ENCODE peak calls at places on chromosomes 3 and 15, in ten cellular contexts. Y is D341Med; Q is PC-3; J is effector memory CD4-positive, alpha-beta T cell; F is substantia nigra; U is natural killer cell treated with Interleukin-12 subunit alpha and Interleukin-12 subunit beta and Interleukin-15 and Interleukin-18, amount 100 ng/mL, for 72 hours; M is neural progenitor cell; K is erythroblast; V is activated CD4-positive, alpha-beta memory T cell treated with anti-CD3 and anti-CD28 coated beads, Interleukin-2, amount 10 ng/mL, durations not matched to agents 7 days and 5 days; L is ACHN. B is an unnamed sample.

GRCh38 chr3:22189616-22190015 is 438.6 kb upstream of the ZNF385D start:
- DNase-seq in J (no peak), K (no peak), V (no peak), F (no peak), L (no peak), Y (no peak), Q (no peak), U (no peak), M (no peak), B (no peak)

GRCh38 chr15:27042646-27043045 is 71.7 kb downstream of the GABRG3 start:
- DNase-seq in J (no peak), F (no peak), U (no peak), Q (no peak), K (no peak), M (no peak), L (no peak), V (no peak), Y (no peak), B (no peak)

GRCh38 chr15:59492389-59493377 is 54.7 kb downstream of the FAM81A start:
- DNase-seq in F (peak), U (no peak), V (peak), M (peak), Q (peak), K (peak), J (peak), L (peak), Y (peak), B (peak)

GRCh38 chr15:100373942-100374341 is 32.2 kb upstream of the ADAMTS17 start:
- DNase-seq in F (no peak), J (no peak), M (no peak), U (no peak), K (no peak), L (peak), Y (no peak), Q (no peak), V (no peak), B (peak)

GRCh38 chr3:192130534-192131132 is 596.7 kb downstream of the FGF12 start:
- DNase-seq in M (peak), Y (peak), K (peak), F (peak), V (no peak), Q (peak), U (no peak), J (no peak), L (peak), B (peak)

GRCh38 chr3:11532865-11533490 is 110.7 kb downstream of the VGLL4 start:
- DNase-seq in Y (no peak), F (no peak), J (no peak), Q (no peak), U (no peak), V (no peak), K (no peak), M (no peak), L (no peak), B (no peak)

GRCh38 chr3:36907911-36908646 is 36.8 kb downstream of the TRANK1 start:
- DNase-seq in V (peak), Q (peak), M (no peak), U (peak), J (peak), L (peak), Y (no peak), F (no peak), K (peak), B (peak)

GRCh38 chr3:174342941-174343431 is 516.1 kb upstream of the NAALADL2 start:
- DNase-seq in Q (no peak), F (no peak), K (no peak), L (no peak), V (no peak), Y (no peak), M (no peak), U (no peak), J (no peak), B (no peak)

GRCh38 chr15:66864871-66865281 is 162.8 kb downstream of the SMAD6 start:
- DNase-seq in Y (peak), U (no peak), V (no peak), M (no peak), F (no peak), K (no peak), J (no peak), Q (no peak), L (no peak), B (no peak)

GRCh38 chr15:48935236-48935635 is 28.5 kb downstream of the SHC4 start:
- DNase-seq in Q (no peak), L (no peak), Y (no peak), J (no peak), U (no peak), K (no peak), V (no peak), F (no peak), M (no peak), B (no peak)

GRCh38 chr15:78175333-78175732 is 26.2 kb downstream of the IDH3A start:
- DNase-seq in Y (no peak), L (no peak), V (no peak), K (no peak), Q (no peak), M (no peak), U (no peak), F (no peak), J (no peak), B (no peak)

GRCh38 chr3:97579365-97579764 is 185.2 kb upstream of the ARL6 start:
- DNase-seq in F (no peak), K (no peak), Q (peak), V (no peak), M (no peak), J (no peak), U (no peak), Y (no peak), L (peak), B (no peak)

GRCh38 chr3:83770664-83771402 is 1188.0 kb upstream of the CADM2 start:
- DNase-seq in M (no peak), Q (no peak), U (no peak), F (no peak), L (no peak), J (no peak), Y (no peak), V (no peak), K (no peak), B (no peak)

GRCh38 chr3:30473374-30474051 is 132.9 kb upstream of the TGFBR2 start:
- DNase-seq in M (no peak), J (no peak), L (no peak), U (no peak), Y (no peak), K (no peak), Q (peak), V (no peak), F (no peak), B (no peak)

GRCh38 chr15:22895465-22896190 is 57.2 kb downstream of the NIPA2 start:
- DNase-seq in V (peak), U (no peak), M (no peak), Y (peak), F (no peak), K (peak), L (peak), Q (peak), J (no peak), B (no peak)

GRCh38 chr3:48413086-48413485 is 16.8 kb downstream of the PLXNB1 start:
- DNase-seq in Q (no peak), V (no peak), J (no peak), F (no peak), U (no peak), M (no peak), L (no peak), K (no peak), Y (no peak), B (no peak)

GRCh38 chr15:25790003-25790660 is 73.0 kb downstream of the ATP10A start:
- DNase-seq in K (no peak), J (no peak), F (no peak), Y (no peak), M (no peak), U (no peak), L (no peak), Q (peak), V (peak), B (peak)

GRCh38 chr3:136161516-136161915 is 34.6 kb downstream of the MSL2 start:
- DNase-seq in M (no peak), Q (no peak), L (no peak), F (no peak), J (no peak), Y (no peak), V (no peak), K (no peak), U (no peak), B (no peak)

GRCh38 chr3:150268426-150269321 is 139.4 kb upstream of the TSC22D2 start:
- DNase-seq in F (no peak), J (no peak), Q (peak), Y (no peak), U (no peak), L (no peak), M (no peak), V (no peak), K (no peak), B (no peak)

GRCh38 chr3:183527421-183527979 is 28.0 kb downstream of the KLHL6 start:
- DNase-seq in Q (no peak), J (no peak), V (peak), K (no peak), Y (no peak), U (no peak), F (no peak), L (no peak), M (no peak), B (no peak)

GRCh38 chr3:177194319-177194718 is 3.0 kb downstream of the TBL1XR1 start:
- DNase-seq in J (no peak), Y (no peak), F (no peak), V (no peak), K (no peak), M (no peak), L (no peak), Q (no peak), U (no peak), B (no peak)

GRCh38 chr3:128395046-128395445 is 71.6 kb downstream of the DNAJB8 start:
- DNase-seq in K (no peak), V (no peak), M (no peak), J (no peak), L (no peak), Q (no peak), F (no peak), U (no peak), Y (no peak), B (no peak)

GRCh38 chr3:5078151-5078550 is 43.9 kb upstream of the ARL8B start:
- DNase-seq in L (no peak), Q (peak), F (no peak), K (no peak), Y (peak), U (no peak), J (no peak), M (no peak), V (no peak), B (no peak)

GRCh38 chr3:177211503-177212277 is 14.4 kb upstream of the TBL1XR1 start:
- DNase-seq in J (no peak), Y (no peak), K (peak), Q (peak), M (no peak), V (no peak), L (no peak), U (no peak), F (no peak), B (no peak)

GRCh38 chr15:71294636-71295241 is 179.5 kb downstream of the THSD4 start:
- DNase-seq in Y (no peak), K (no peak), L (peak), V (no peak), F (no peak), M (no peak), Q (peak), U (no peak), J (no peak), B (no peak)

GRCh38 chr3:69660631-69661030 is 78.6 kb upstream of the MITF start:
- DNase-seq in J (no peak), M (no peak), F (no peak), L (no peak), Q (no peak), U (no peak), V (no peak), Y (no peak), K (no peak), B (no peak)

GRCh38 chr3:111610612-111611054 is 15.5 kb upstream of the ZBED2 start:
- DNase-seq in J (peak), Q (no peak), K (no peak), Y (no peak), V (no peak), F (no peak), U (no peak), L (no peak), M (no peak), B (no peak)

GRCh38 chr15:40430271-40430805 is 10.4 kb upstream of the BAHD1 start:
- DNase-seq in K (peak), U (no peak), F (no peak), Y (peak), Q (peak), V (no peak), L (peak), J (no peak), M (no peak), B (peak)

GRCh38 chr3:127068111-127068810 is 85.3 kb downstream of the PLXNA1 start:
- DNase-seq in Q (no peak), V (no peak), Y (no peak), L (no peak), F (no peak), J (no peak), U (peak), K (no peak), M (no peak), B (no peak)

GRCh38 chr3:136366289-136366688 is 116.1 kb downstream of the PCCB start:
- DNase-seq in Y (no peak), L (no peak), U (no peak), V (no peak), K (peak), Q (no peak), M (no peak), F (no peak), J (no peak), B (no peak)

GRCh38 chr15:77623008-77623877 is 9.5 kb downstream of the LINGO1 start:
- DNase-seq in Y (no peak), K (no peak), U (no peak), Q (no peak), L (no peak), V (no peak), F (no peak), J (no peak), M (no peak), B (peak)

GRCh38 chr15:58287891-58288290 is 143.9 kb upstream of the LIPC start:
- DNase-seq in Q (no peak), V (no peak), U (no peak), L (no peak), M (no peak), Y (no peak), F (no peak), K (no peak), J (no peak), B (no peak)

GRCh38 chr15:77111813-77112212 is 40.9 kb upstream of the TSPAN3 start:
- DNase-seq in U (no peak), V (no peak), Q (no peak), M (no peak), F (no peak), Y (no peak), J (no peak), K (no peak), L (no peak), B (no peak)

GRCh38 chr3:150535204-150535603 is 11.1 kb downstream of the SERP1 start:
- DNase-seq in U (no peak), V (no peak), Y (no peak), Q (no peak), L (no peak), M (no peak), J (no peak), K (no peak), F (no peak), B (no peak)

GRCh38 chr3:119311191-119311925 is 17.2 kb downstream of the ARHGAP31 start:
- DNase-seq in F (no peak), J (no peak), L (peak), V (no peak), Q (peak), M (no peak), Y (no peak), K (no peak), U (no peak), B (no peak)

B was measured in GM23338.